ENCODE peak calls at places on chromosomes 4 and X, in five cellular contexts. U is CD4-positive, alpha-beta T cell; D is foreskin fibroblast; K is B cell; L is omental fat pad. Z is an unnamed sample.

GRCh38 chr4:186249785-186250739 is 15.9 kb upstream of the F11 start:
- DNase-seq in U (no peak), D (peak; percentile 4), K (no peak), L (no peak), Z (no peak)

GRCh38 chr4:144644368-144645101 is 1.4 kb upstream of the HHIP start:
- DNase-seq in U (no peak), D (peak; percentile 37), K (no peak), L (no peak), Z (no peak)

GRCh38 chr4:183635333-183635732 is 23.7 kb downstream of the RWDD4 start:
- DNase-seq in U (no peak), D (no peak), K (no peak), L (no peak), Z (no peak)

GRCh38 chrX:119488749-119489148 is 20.5 kb downstream of the SLC25A5 start:
- DNase-seq in U (peak; percentile 17), D (peak; percentile 71), K (peak; percentile 40), L (no peak), Z (no peak)

GRCh38 chr4:119725688-119726330 is 97.2 kb upstream of the PDE5A start:
- DNase-seq in U (no peak), D (peak; percentile 60), K (no peak), L (no peak), Z (no peak)

GRCh38 chr4:180120114-180120513 is 2123.1 kb upstream of the TENM3 start:
- DNase-seq in U (no peak), D (no peak), K (no peak), L (no peak), Z (no peak)

GRCh38 chr4:57071340-57071739 is 38.8 kb downstream of the IGFBP7 start:
- DNase-seq in U (no peak), D (peak; percentile 79), K (no peak), L (no peak), Z (no peak)

GRCh38 chr4:121484633-121485032 is 103.8 kb upstream of the QRFPR start:
- DNase-seq in U (no peak), D (peak; percentile 81), K (no peak), L (no peak), Z (no peak)

GRCh38 chr4:11700751-11701226 is 272.1 kb upstream of the HS3ST1 start:
- DNase-seq in U (no peak), D (peak; percentile 74), K (no peak), L (no peak), Z (no peak)

GRCh38 chr4:95510145-95510544 is 38.6 kb downstream of the UNC5C start:
- DNase-seq in U (no peak), D (peak; percentile 24), K (no peak), L (no peak), Z (no peak)

GRCh38 chrX:130091976-130092522 is 18.2 kb downstream of the ELF4 start:
- DNase-seq in U (peak; percentile 80), D (no peak), K (peak; percentile 91), L (no peak), Z (peak; percentile 50)

GRCh38 chr4:84239278-84239845 is 259.7 kb downstream of the NKX6-1 start:
- DNase-seq in U (no peak), D (no peak), K (no peak), L (no peak), Z (no peak)

GRCh38 chr4:306551-306961 is 1.3 kb upstream of the ZNF732 start:
- DNase-seq in U (no peak), D (no peak), K (peak; percentile 57), L (no peak), Z (no peak)

GRCh38 chrX:132367984-132368383 is 120.9 kb downstream of the MBNL3 start:
- DNase-seq in U (no peak), D (no peak), K (no peak), L (no peak), Z (no peak)

GRCh38 chrX:120419465-120419864 is 49.6 kb downstream of the LAMP2 start:
- DNase-seq in U (no peak), D (peak; percentile 11), K (no peak), L (no peak), Z (no peak)

GRCh38 chr4:165517216-165517615 is 138.4 kb downstream of the CPE start:
- DNase-seq in U (no peak), D (no peak), K (no peak), L (no peak), Z (no peak)

GRCh38 chr4:163395055-163395454 is 51.4 kb downstream of the NPY5R start:
- DNase-seq in U (no peak), D (no peak), K (no peak), L (no peak), Z (no peak)

DNA sequence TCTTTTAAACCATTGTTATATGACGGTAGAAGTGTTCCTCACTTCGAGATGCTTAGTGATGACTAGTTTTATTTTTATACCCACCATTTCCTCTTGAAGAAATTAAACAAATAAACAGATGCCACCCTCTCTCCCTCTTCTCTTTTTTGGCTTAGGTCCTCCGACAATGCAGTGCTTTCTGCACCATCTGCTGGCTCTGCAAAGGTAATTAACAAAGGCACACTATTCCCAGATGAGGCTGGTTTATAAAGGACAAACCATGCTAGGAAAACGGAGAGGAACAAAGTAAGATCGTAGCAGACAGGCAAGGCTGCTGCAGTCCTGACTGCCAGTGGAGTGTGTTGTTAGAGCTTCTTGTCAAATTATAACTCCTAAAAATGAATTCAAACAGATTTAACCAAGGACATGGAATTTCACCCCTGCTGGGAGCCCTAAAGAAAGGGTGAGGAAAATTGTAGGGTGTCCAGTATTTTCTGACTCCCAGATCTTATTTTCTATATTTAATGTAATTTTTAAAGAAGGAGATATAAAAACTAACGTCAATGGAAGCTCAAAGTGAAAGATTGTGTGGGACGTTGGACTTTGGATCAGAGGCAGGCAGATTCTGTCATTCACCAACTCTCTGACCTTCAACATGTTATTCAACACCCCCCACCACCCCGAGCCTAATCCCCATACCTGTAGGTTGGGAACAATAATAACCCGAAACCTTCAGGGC is 142.1 kb downstream of the CPEB2 start:
- DNase-seq in U (no peak), D (peak; percentile 33), K (no peak), L (no peak), Z (no peak)
- TF ChIP-seq CTCF in U (no peak), D (no peak), K (no peak), L (no peak), Z (no peak)

GRCh38 chrX:12383196-12383595 is 244.9 kb downstream of the FRMPD4 start:
- DNase-seq in U (no peak), D (no peak), K (no peak), L (no peak), Z (no peak)
- TF ChIP-seq CTCF in U (no peak), D (peak; percentile 18), K (no peak), L (no peak), Z (no peak)

GRCh38 chr4:76949293-76950051 is at the start of gene SEPTIN11:
- DNase-seq in U (peak; percentile 70), D (peak; percentile 99), K (peak; percentile 90), L (peak; percentile 75), Z (peak; percentile 53)
- TF ChIP-seq CTCF in U (no peak), D (no peak), K (no peak), L (no peak), Z (no peak)

DNA sequence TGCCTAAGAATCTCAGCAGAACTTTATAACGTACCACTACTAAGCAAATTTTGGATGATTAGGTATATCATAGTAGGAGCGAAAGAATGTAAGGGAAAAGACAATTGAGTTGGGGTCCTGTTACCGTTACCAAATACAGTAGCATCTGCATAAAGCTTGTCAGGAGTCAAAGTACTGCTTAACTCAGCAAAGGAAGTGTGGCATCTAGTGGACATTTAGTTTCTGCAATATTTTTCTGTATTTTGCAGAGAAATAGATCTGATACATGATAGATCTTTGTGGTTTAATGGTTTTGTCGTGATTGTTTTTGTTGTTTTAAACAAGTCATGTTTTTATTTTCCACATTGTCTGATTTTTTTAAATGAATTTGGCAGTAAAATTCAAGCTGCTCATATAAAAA is 81.0 kb upstream of the SMARCAD1 start:
- DNase-seq in U (no peak), D (no peak), K (no peak), L (no peak), Z (no peak)
- TF ChIP-seq CTCF in U (no peak), D (no peak), K (no peak), L (no peak), Z (no peak)

DNA sequence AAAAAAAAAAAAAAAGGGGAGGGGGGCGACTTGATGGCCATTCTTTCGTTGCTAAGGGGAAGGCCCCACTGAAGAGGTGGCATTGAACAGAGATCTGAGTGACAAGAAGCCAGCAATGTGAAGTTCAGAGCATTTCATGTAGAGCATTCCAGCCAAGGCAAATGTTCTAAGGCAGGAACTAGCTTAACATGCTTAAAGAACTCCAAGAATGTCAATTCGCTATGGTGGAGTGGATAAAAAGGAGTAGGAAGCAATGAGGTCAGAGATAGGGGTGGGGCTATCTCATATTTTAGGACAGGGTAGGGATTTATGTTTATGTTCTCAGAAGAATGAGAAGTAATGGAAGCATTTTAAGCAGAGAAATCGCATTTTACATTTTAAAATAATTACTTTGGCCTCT is 130.9 kb downstream of the TTC29 start:
- DNase-seq in U (no peak), D (no peak), K (no peak), L (no peak), Z (no peak)
- TF ChIP-seq CTCF in U (no peak), D (no peak), K (no peak), L (no peak), Z (no peak)

GRCh38 chr4:170134821-170135220 is 45.1 kb upstream of the AADAT start:
- DNase-seq in U (no peak), D (no peak), K (no peak), L (no peak), Z (no peak)

GRCh38 chr4:170139764-170140163 is 50.0 kb upstream of the AADAT start:
- DNase-seq in U (no peak), D (peak; percentile 24), K (no peak), L (no peak), Z (no peak)

GRCh38 chr4:170137466-170137865 is 47.7 kb upstream of the AADAT start:
- DNase-seq in U (no peak), D (no peak), K (no peak), L (no peak), Z (no peak)

DNA sequence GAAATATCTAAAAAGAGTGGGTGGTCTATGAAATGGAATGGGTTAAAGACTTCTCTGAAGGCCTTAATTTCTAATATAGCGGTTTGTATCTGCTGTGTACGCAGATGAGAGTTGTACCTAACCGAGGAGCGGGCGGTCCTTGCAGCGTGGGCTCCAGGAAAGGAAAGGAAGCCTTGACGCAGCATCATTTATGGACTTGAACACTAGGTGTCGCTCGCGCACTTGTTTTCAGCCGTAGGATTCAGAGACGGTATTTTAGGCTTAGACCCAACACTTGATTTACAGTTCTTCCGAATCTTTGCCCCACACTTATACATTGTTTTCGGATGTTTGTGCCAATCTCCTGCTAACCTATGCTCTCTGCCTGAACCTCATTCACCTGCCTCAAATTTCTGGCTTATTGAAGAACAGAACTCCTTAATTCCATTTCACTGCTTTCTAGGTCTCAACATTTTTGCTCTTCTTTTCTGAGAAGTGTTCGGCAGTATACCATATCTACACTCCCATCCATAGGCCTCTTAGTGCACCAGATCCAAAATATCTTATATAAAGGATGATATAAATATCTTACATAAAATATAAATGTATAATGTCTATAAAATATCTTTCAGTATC is 48.9 kb upstream of the AADAT start:
- DNase-seq in U (peak; percentile 48), D (peak; percentile 86), K (peak; percentile 62), L (peak; percentile 65), Z (no peak)
- TF ChIP-seq CTCF in U (peak; percentile 89), D (peak; percentile 72), K (peak; percentile 89), L (peak; percentile 14), Z (peak; percentile 62)

GRCh38 chrX:275967-276587 is 5.1 kb upstream of the PLCXD1 start:
- DNase-seq in U (peak; percentile 23), D (peak; percentile 76), K (peak; percentile 48), L (peak; percentile 58), Z (no peak)
- TF ChIP-seq CTCF in U (no peak), D (no peak), K (no peak), L (no peak), Z (no peak)

GRCh38 chrX:29090811-29091210 is 503.6 kb downstream of the IL1RAPL1 start:
- DNase-seq in U (no peak), D (peak; percentile 2), K (no peak), L (no peak), Z (no peak)
- TF ChIP-seq CTCF in U (no peak), D (no peak), K (no peak), L (no peak), Z (peak; percentile 12)

Z was measured in esophagus squamous epithelium.